ENCODE peak calls at places on chromosomes 7 and 10, in five cellular contexts. H, E, P, G and D are unnamed samples.

GRCh38 chr10:88234332-88234731 is 348.8 kb downstream of the RNLS start:
- DNase-seq in H (no peak), E (no peak), P (no peak), G (no peak), D (no peak)

GRCh38 chr10:47326306-47326926 is 4.2 kb downstream of the GDF2 start:
- DNase-seq in H (no peak), E (no peak), P (no peak), G (no peak), D (no peak)

GRCh38 chr7:84139986-84140729 is 54.4 kb downstream of the SEMA3A start:
- DNase-seq in H (peak), E (no peak), P (no peak), G (no peak), D (peak)

GRCh38 chr7:108188724-108189123 is 58.6 kb upstream of the LAMB4 start:
- DNase-seq in H (no peak), E (no peak), P (no peak), G (no peak), D (no peak)

GRCh38 chr10:23310443-23310842 is 34.2 kb downstream of the C10orf67 start:
- DNase-seq in H (no peak), E (peak), P (no peak), G (no peak), D (peak)

GRCh38 chr10:88216976-88217375 is 353.6 kb downstream of the PTEN start:
- DNase-seq in H (no peak), E (no peak), P (no peak), G (no peak), D (no peak)

GRCh38 chr7:126715076-126715475 is 537.7 kb downstream of the GRM8 start:
- DNase-seq in H (no peak), E (no peak), P (no peak), G (no peak), D (no peak)

GRCh38 chr7:73626814-73627213 is 2.5 kb upstream of the MLXIPL start:
- DNase-seq in H (no peak), E (no peak), P (no peak), G (no peak), D (peak)

GRCh38 chr7:139866047-139866837 is 37.2 kb downstream of the TBXAS1 start:
- DNase-seq in H (no peak), E (no peak), P (no peak), G (no peak), D (no peak)

GRCh38 chr7:66187894-66188293 is 17.2 kb upstream of the TPST1 start:
- DNase-seq in H (no peak), E (peak), P (no peak), G (peak), D (peak)

GRCh38 chr10:77501152-77501845 is 136.3 kb downstream of the KCNMA1 start:
- DNase-seq in H (peak), E (peak), P (peak), G (peak), D (peak)

DNA sequence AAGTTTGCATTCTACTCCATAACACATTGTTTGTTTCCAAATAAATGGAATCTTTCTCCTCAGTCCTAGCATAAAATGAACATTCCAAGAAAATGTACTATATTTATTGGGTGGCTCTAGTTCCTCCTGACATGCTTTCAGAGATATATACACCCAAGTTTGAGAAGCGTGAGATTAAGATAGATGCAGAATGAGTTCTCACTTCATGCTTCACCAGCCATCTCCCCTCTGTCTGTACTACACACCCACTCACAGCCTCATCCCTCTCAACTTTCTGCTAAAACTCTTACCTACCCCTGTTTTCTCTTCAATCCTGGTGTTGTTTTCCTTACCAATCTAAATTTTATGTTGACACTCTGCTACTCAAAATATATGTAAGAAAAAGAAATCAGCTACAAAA is 20.0 kb upstream of the ADD3 start:
- DNase-seq in H (no peak), E (no peak), P (no peak), G (no peak), D (no peak)
- H3K4me3 ChIP-seq in H (no peak), E (no peak), P (no peak), G (no peak), D (no peak)

DNA sequence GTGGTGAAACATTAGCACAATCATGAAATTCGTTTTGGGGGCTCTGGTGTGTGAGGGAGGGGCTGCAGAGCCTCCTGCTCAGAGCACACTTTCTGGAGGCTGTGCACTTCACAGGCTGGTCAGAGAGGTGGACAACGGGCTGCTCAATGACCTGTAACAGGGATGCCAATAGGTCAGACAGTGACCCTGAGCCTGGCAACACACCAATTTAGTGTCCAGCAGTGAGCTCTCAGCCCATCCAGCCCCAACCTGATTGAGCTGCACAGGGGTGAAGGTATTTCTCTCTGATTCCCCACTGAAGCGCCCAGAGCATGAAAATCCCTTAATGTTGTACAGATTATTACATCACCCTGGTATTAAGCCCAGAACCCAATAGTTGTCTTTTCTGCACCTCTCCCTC is 191.3 kb upstream of the ZNF32 start:
- DNase-seq in H (no peak), E (no peak), P (no peak), G (no peak), D (no peak)
- TF ChIP-seq CTCF in H (no peak), E (no peak), P (no peak), G (no peak), D (no peak)

DNA sequence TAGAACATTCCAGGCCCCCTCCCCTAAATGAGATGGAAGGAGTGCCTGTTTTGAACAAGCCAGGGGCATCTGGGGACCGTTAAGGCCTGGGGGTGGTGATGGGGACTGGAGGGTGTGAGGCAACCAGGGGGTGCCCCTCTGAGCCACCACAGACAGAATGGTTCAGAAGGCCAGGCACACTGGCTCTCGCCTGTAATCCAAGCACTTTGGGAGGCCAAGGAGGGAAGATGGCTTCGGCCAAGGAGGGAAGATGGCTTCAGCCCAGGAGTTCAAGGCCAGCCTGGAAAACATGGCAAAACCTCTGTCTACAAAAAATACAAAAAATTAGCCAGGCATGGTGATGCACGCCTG is 173.2 kb upstream of the TNRC18 start:
- DNase-seq in H (no peak), E (no peak), P (no peak), G (no peak), D (no peak)
- H3K4me3 ChIP-seq in H (peak), E (peak), P (no peak), G (no peak), D (peak)

DNA sequence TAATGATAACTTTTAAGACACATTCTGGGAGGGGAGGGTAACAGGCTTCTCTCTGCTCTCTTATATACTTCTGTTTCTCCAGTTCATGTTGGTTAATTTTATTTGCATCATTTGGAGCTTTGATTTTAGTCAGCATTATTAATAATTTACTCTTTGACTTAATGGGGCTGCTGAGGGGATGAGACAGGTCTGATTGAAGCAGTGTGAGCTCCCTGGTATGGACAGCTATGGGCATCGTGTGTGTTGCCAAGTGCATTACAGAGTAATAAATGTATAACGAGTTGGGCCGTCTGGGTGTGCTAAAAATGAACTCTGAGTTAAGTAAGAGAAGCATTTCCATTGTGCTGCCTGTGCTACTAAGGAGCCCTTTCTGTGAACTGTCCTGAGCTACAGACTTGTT is 31.7 kb upstream of the IKZF1 start:
- DNase-seq in H (no peak), E (no peak), P (no peak), G (no peak), D (no peak)
- TF ChIP-seq CTCF in H (no peak), E (no peak), P (no peak), G (no peak), D (no peak)

GRCh38 chr7:1913290-1914282 is 243.5 kb downstream of the ELFN1 start:
- DNase-seq in H (no peak), E (no peak), P (no peak), G (no peak), D (no peak)
- H3K4me3 ChIP-seq in H (no peak), E (peak), P (no peak), G (no peak), D (no peak)

GRCh38 chr10:178208-178607 is 43.0 kb downstream of the ZMYND11 start:
- DNase-seq in H (peak), E (no peak), P (no peak), G (no peak), D (peak)
- TF ChIP-seq CTCF in H (peak), E (no peak), P (no peak), G (peak), D (peak)

GRCh38 chr10:48803831-48804584 is 119.3 kb downstream of the WDFY4 start:
- DNase-seq in H (no peak), E (no peak), P (no peak), G (no peak), D (no peak)

GRCh38 chr10:48806282-48806681 is 121.6 kb downstream of the WDFY4 start:
- DNase-seq in H (no peak), E (no peak), P (no peak), G (no peak), D (no peak)

GRCh38 chr10:48804740-48805182 is 120.1 kb downstream of the WDFY4 start:
- DNase-seq in H (no peak), E (no peak), P (no peak), G (no peak), D (no peak)

GRCh38 chr10:48805411-48805810 is 120.7 kb downstream of the WDFY4 start:
- DNase-seq in H (no peak), E (no peak), P (no peak), G (no peak), D (no peak)

DNA sequence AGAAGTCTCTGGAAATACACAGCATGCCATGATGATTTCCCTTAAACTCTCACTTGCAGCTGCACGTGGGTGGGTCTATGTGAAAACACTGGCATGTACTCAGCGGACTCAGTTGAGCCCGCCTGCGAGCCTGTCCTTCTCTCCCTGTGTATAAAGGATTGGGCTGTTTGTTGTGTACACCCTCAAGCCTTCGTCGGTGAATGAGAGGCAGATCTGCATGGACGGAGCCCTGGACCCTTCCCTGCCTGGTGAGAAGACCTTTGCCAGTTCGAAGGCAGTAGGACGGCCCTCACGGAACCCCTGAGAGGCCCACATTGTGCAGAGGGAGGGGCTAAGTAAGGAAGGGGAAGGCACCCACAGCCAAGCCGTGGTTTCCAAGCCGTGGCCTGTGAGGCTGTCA is 121.2 kb downstream of the WDFY4 start:
- DNase-seq in H (no peak), E (no peak), P (peak), G (no peak), D (no peak)
- H3K4me3 ChIP-seq in H (no peak), E (no peak), P (no peak), G (no peak), D (no peak)

GRCh38 chr10:22244001-22244400 is 26.2 kb upstream of the EBLN1 start:
- DNase-seq in H (no peak), E (no peak), P (no peak), G (no peak), D (no peak)

GRCh38 chr10:22245567-22245966 is 27.8 kb upstream of the EBLN1 start:
- DNase-seq in H (no peak), E (no peak), P (no peak), G (no peak), D (peak)

GRCh38 chr10:22246680-22247391 is 29.0 kb upstream of the EBLN1 start:
- DNase-seq in H (peak), E (no peak), P (no peak), G (no peak), D (peak)

GRCh38 chr10:22244855-22245254 is 27.0 kb upstream of the EBLN1 start:
- DNase-seq in H (no peak), E (no peak), P (no peak), G (no peak), D (no peak)

DNA sequence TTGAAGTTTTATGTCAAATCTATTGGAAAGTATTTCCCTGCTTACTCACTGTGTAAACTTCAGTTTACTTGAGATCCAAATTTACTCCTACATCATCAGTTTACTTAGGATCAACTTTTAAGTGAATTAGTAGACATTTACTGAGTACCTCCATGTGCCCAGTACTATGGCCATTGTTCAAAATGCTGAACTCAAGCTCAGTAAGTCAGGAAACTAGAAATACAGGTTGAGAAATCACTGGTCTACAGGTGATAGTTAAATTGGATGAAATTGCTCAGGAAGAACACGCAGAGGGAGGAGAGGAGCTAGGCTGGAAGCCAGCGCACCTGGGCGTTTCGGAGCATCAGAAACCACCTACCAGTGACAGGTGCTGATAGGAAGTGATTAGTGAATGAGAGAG is 25.5 kb upstream of the EBLN1 start:
- DNase-seq in H (no peak), E (no peak), P (no peak), G (no peak), D (no peak)
- TF ChIP-seq CTCF in H (no peak), E (no peak), P (no peak), G (no peak), D (no peak)

GRCh38 chr7:151007469-151007898 is 16.7 kb downstream of the NOS3 start:
- DNase-seq in H (no peak), E (no peak), P (no peak), G (no peak), D (peak)

GRCh38 chr7:151008511-151009323 is 15.6 kb downstream of the ATG9B start:
- DNase-seq in H (peak), E (no peak), P (peak), G (no peak), D (peak)

GRCh38 chr7:151006590-151007300 is 15.9 kb downstream of the NOS3 start:
- DNase-seq in H (no peak), E (no peak), P (no peak), G (no peak), D (no peak)

GRCh38 chr7:151009340-151010001 is 14.8 kb downstream of the ATG9B start:
- DNase-seq in H (no peak), E (no peak), P (no peak), G (no peak), D (no peak)

GRCh38 chr7:151008143-151008510 is 16.2 kb downstream of the ATG9B start:
- DNase-seq in H (no peak), E (no peak), P (no peak), G (no peak), D (peak)
- H3K4me3 ChIP-seq in H (no peak), E (no peak), P (no peak), G (peak), D (no peak)